ENCODE peak calls at places on chromosomes 12 and 14, in ten cellular contexts. H is endothelial cell, B is AG10803, V is mesothelial cell of epicardium, L is fibroblast of villous mesenchyme, P is kidney, T is cardiac fibroblast, K is GM10248, G is AG04450, C is B cell. J is an unnamed sample.
A peak's percentile ranks its signal among the peaks of the same experiment; 100 is the strongest.

GRCh38 chr12:19912996-19913395 is 455.3 kb upstream of the PDE3A start:
- DNase-seq in H (no peak), B (no peak), V (no peak), L (no peak), P (no peak), T (no peak), K (no peak), G (no peak), C (no peak), J (no peak)

GRCh38 chr12:10672231-10672868 is 1.5 kb downstream of the STYK1 start:
- DNase-seq in H (no peak), B (no peak), V (no peak), L (no peak), P (no peak), T (no peak), K (no peak), G (no peak), C (no peak), J (peak; percentile 50)

GRCh38 chr12:132161046-132161781 is 17.0 kb downstream of the NOC4L start:
- DNase-seq in H (no peak), B (peak; percentile 21), V (no peak), L (peak; percentile 27), P (peak; percentile 79), T (peak; percentile 61), K (no peak), G (no peak), C (no peak), J (no peak)

GRCh38 chr14:37623552-37623951 is 28.1 kb downstream of the TTC6 start:
- DNase-seq in H (no peak), B (peak; percentile 58), V (no peak), L (no peak), P (no peak), T (peak; percentile 90), K (no peak), G (no peak), C (no peak), J (no peak)

GRCh38 chr12:988616-989015 is 2.4 kb upstream of the ERC1 start:
- DNase-seq in H (no peak), B (no peak), V (no peak), L (peak; percentile 30), P (no peak), T (no peak), K (no peak), G (no peak), C (no peak), J (no peak)

GRCh38 chr12:101710289-101710688 is 12.8 kb downstream of the CHPT1 start:
- DNase-seq in H (no peak), B (no peak), V (no peak), L (no peak), P (no peak), T (no peak), K (no peak), G (no peak), C (no peak), J (no peak)

GRCh38 chr14:71013551-71014192 is 106.4 kb downstream of the PCNX1 start:
- DNase-seq in H (no peak), B (peak; percentile 6), V (no peak), L (no peak), P (no peak), T (no peak), K (no peak), G (no peak), C (no peak), J (no peak)

GRCh38 chr14:91614187-91614586 is 104.1 kb upstream of the PPP4R3A start:
- DNase-seq in H (no peak), B (no peak), V (no peak), L (no peak), P (no peak), T (peak; percentile 10), K (no peak), G (no peak), C (no peak), J (no peak)

GRCh38 chr12:75636607-75637006 is 125.2 kb upstream of the KRR1 start:
- DNase-seq in H (no peak), B (no peak), V (no peak), L (no peak), P (no peak), T (no peak), K (no peak), G (no peak), C (no peak), J (no peak)

GRCh38 chr12:75644472-75645072 is 133.2 kb upstream of the KRR1 start:
- DNase-seq in H (no peak), B (no peak), V (no peak), L (no peak), P (no peak), T (no peak), K (no peak), G (no peak), C (no peak), J (no peak)

GRCh38 chr12:75642226-75642625 is 130.8 kb upstream of the KRR1 start:
- DNase-seq in H (no peak), B (no peak), V (no peak), L (no peak), P (no peak), T (peak; percentile 44), K (no peak), G (no peak), C (no peak), J (no peak)

GRCh38 chr12:75638792-75639191 is 127.4 kb upstream of the KRR1 start:
- DNase-seq in H (no peak), B (no peak), V (no peak), L (no peak), P (no peak), T (no peak), K (no peak), G (no peak), C (no peak), J (no peak)

GRCh38 chr12:75641031-75641780 is 129.8 kb upstream of the KRR1 start:
- DNase-seq in H (no peak), B (peak; percentile 91), V (no peak), L (peak; percentile 64), P (no peak), T (peak; percentile 94), K (peak; percentile 70), G (peak; percentile 68), C (peak; percentile 51), J (peak; percentile 73)
- TF ChIP-seq CTCF in H (no peak), B (no peak), V (no peak), L (no peak), P (no peak), T (no peak), K (no peak), G (no peak), C (no peak), J (no peak)

GRCh38 chr12:62933871-62934798 is 815 bp downstream of the PPM1H start:
- DNase-seq in H (peak; percentile 49), B (peak; percentile 23), V (no peak), L (peak; percentile 8), P (peak; percentile 82), T (peak; percentile 33), K (peak; percentile 50), G (no peak), C (no peak), J (peak; percentile 18)

GRCh38 chr12:62931481-62931880 is 3.5 kb downstream of the PPM1H start:
- DNase-seq in H (no peak), B (no peak), V (no peak), L (no peak), P (no peak), T (no peak), K (no peak), G (no peak), C (no peak), J (no peak)

GRCh38 chr12:62933220-62933870 is 1.6 kb downstream of the PPM1H start:
- DNase-seq in H (peak; percentile 56), B (no peak), V (no peak), L (no peak), P (peak; percentile 77), T (peak; percentile 5), K (no peak), G (no peak), C (no peak), J (no peak)

GRCh38 chr12:62928632-62929031 is 6.3 kb downstream of the PPM1H start:
- DNase-seq in H (no peak), B (no peak), V (no peak), L (no peak), P (no peak), T (no peak), K (no peak), G (no peak), C (no peak), J (no peak)

DNA sequence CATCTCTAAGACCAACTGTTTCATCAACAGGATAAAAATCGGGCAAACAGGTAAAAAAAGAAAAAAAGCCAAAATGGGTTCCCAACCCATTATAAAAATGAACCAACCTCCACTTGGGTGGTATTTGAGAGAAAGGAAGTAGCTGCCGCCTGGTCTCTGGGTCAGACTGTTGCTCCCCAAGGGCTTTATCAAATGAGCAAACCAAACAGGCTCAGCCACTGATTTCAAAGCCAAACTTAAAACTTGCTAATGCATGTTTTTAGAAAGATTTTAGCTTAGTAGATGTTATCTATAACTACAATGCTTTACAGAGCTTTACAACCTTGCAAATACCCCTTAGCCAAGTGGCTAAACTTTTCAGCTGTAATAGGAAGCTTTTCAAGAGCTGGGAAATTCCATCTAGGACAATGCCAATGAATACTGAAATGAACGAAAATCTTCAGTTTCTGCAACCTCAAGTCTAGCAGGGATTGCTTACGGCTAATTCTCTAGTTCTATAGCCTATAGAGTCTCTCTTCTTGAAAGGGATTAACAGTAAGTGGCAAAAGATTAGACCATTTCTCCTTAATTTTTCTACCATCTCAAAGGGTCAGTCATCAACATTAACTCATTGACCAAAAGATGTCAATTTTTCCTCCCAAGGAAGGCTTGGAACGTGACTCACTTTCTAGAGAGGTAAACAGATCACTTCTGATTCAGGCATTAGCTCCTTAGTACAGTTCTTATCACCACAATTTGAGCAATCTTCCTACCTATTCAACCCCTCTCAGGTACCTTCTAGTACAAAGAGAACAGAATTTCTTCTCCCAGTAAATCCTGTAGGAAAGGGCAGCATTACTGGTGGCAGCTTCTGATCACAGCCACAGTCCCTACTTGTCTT is 4.2 kb downstream of the PPM1H start:
- DNase-seq in H (no peak), B (no peak), V (no peak), L (no peak), P (no peak), T (peak; percentile 4), K (no peak), G (no peak), C (no peak), J (no peak)
- TF ChIP-seq CTCF in H (no peak), B (no peak), V (no peak), L (no peak), P (no peak), T (no peak), K (no peak), G (no peak), C (no peak), J (no peak)

GRCh38 chr12:111149299-111149698 is 219.6 kb downstream of the PHETA1 start:
- DNase-seq in H (no peak), B (no peak), V (no peak), L (no peak), P (no peak), T (no peak), K (no peak), G (no peak), C (no peak), J (no peak)
- TF ChIP-seq CTCF in H (no peak), B (no peak), V (no peak), L (no peak), P (no peak), T (no peak), K (no peak), G (no peak), C (no peak), J (no peak)

DNA sequence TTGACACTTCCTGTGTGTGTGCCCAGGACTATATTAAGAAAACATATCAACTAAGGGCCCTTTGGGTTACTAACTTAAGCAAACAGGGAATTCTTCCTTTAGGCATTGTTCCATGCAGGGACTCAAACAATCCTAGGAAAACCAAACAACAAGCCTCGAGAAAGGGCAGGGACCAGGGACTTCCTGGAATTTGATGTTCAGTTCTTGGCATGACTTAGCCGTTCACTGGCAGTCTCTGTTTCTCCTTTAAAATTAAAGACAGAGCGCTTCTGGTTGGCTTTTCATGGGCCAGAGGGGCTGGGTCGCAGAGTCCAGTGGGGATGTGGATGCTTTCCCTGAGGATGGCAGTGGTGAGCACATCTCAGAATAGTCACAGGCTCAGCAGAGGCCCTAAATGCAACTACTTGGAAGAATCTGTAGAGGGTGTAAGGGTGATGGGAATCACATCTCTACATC is 35.2 kb downstream of the RNFT2 start:
- DNase-seq in H (peak; percentile 57), B (peak; percentile 24), V (no peak), L (peak; percentile 32), P (no peak), T (peak; percentile 19), K (no peak), G (no peak), C (no peak), J (no peak)
- TF ChIP-seq CTCF in H (no peak), B (no peak), V (no peak), L (no peak), P (peak; percentile 8), T (peak; percentile 1), K (no peak), G (no peak), C (no peak), J (no peak)

J was measured in activated CD8-positive, alpha-beta T cell treated with anti-CD3 and anti-CD28 coated beads for 36 hours.